ENCODE peak calls at places on chromosomes 2 and 18, in ten cellular contexts. Q is fibroblast of mammary gland; D is activated T-cell treated with anti-CD3 and anti-CD28 coated beads for 48 hours; U is CD8-positive, alpha-beta memory T cell; N is Right ventricle myocardium inferior; R is H9; L is tibial artery; V is stimulated activated CD4-positive, alpha-beta T cell treated with anti-CD3 and anti-CD28 coated beads, TNF-alpha, amount 100 ng/mL, for 1 hour; K is nephron progenitor cell; F is islet precursor cell. H is an unnamed sample.

GRCh38 chr2:152127628-152128027 is 28.8 kb upstream of the CACNB4 start:
- DNase-seq in Q (no peak), D (no peak), U (no peak), N (no peak), R (no peak), L (no peak), V (no peak), K (no peak), F (no peak), H (no peak)

GRCh38 chr2:40937284-40937683 is 485.4 kb upstream of the SLC8A1 start:
- DNase-seq in Q (no peak), D (no peak), U (no peak), N (no peak), R (no peak), L (no peak), V (no peak), K (no peak), F (no peak), H (no peak)

GRCh38 chr18:51253476-51253875 is 56.0 kb upstream of the MEX3C start:
- DNase-seq in Q (no peak), D (no peak), U (no peak), N (no peak), R (no peak), L (no peak), V (no peak), K (no peak), F (no peak), H (no peak)

GRCh38 chr18:51196116-51196810 is 1.2 kb downstream of the MEX3C start:
- DNase-seq in Q (peak), D (peak), U (peak), N (peak), R (no peak), L (peak), V (peak), K (peak), F (no peak), H (peak)

GRCh38 chr2:16174693-16175045 is 234.3 kb downstream of the MYCN start:
- DNase-seq in Q (no peak), D (no peak), U (no peak), N (no peak), R (no peak), L (no peak), V (no peak), K (no peak), F (no peak), H (no peak)

GRCh38 chr2:170235860-170236638 is 58.1 kb downstream of the MYO3B start:
- DNase-seq in Q (peak), D (peak), U (no peak), N (no peak), R (peak), L (no peak), V (no peak), K (peak), F (peak), H (peak)

GRCh38 chr2:72989770-72990556 is 72.6 kb downstream of the EMX1 start:
- DNase-seq in Q (peak), D (no peak), U (no peak), N (no peak), R (peak), L (peak), V (no peak), K (no peak), F (peak), H (no peak)

GRCh38 chr2:8234757-8235374 is 447.0 kb upstream of the ID2 start:
- DNase-seq in Q (no peak), D (no peak), U (no peak), N (no peak), R (no peak), L (no peak), V (no peak), K (no peak), F (no peak), H (peak)

GRCh38 chr2:10549196-10549595 is 101.1 kb upstream of the ODC1 start:
- DNase-seq in Q (no peak), D (no peak), U (no peak), N (no peak), R (no peak), L (no peak), V (no peak), K (no peak), F (no peak), H (no peak)

H was measured in GM12865.